ENCODE peak calls at places on chromosomes 4 and X, in nine cellular contexts. Y is lower leg skin, R is pancreas, Z is A549, I is ascending aorta, H is WTC11, N is AG04450, W is fibroblast of pulmonary artery, O is stomach. U is an unnamed sample.

GRCh38 chrX:17669458-17669857 is 67.8 kb upstream of the SCML1 start:
- DNase-seq in Z (no peak), H (no peak), Y (no peak), R (no peak), O (no peak), N (no peak), W (no peak), I (no peak), U (no peak)

GRCh38 chr4:33780952-33781655 is 2463.2 kb downstream of the ARAP2 start:
- DNase-seq in W (peak), Y (no peak), H (no peak), N (no peak), R (no peak), Z (peak), I (no peak), O (no peak), U (no peak)

GRCh38 chrX:40933132-40934078 is 151.8 kb upstream of the USP9X start:
- DNase-seq in H (no peak), N (no peak), O (no peak), W (peak), Z (peak), I (no peak), Y (peak), R (no peak), U (peak)

GRCh38 chr4:105357258-105357657 is 116.6 kb downstream of the PPA2 start:
- DNase-seq in O (no peak), R (no peak), W (no peak), Y (no peak), Z (no peak), H (no peak), N (no peak), I (no peak), U (no peak)

GRCh38 chr4:87322754-87323153 is at the start of gene HSD17B13:
- DNase-seq in N (no peak), H (no peak), Z (no peak), I (no peak), Y (no peak), W (no peak), R (no peak), O (no peak), U (no peak)

GRCh38 chr4:179328627-179329026 is 1886.4 kb upstream of the AGA start:
- DNase-seq in Y (no peak), Z (no peak), R (no peak), H (no peak), N (no peak), O (no peak), W (no peak), I (no peak), U (no peak)

GRCh38 chr4:110059556-110060191 is 138.7 kb downstream of the ELOVL6 start:
- DNase-seq in O (no peak), N (no peak), Z (peak), W (peak), H (no peak), I (no peak), R (no peak), Y (no peak), U (peak)

GRCh38 chr4:156642161-156642560 is 329.4 kb downstream of the PDGFC start:
- DNase-seq in I (no peak), H (no peak), O (no peak), R (no peak), Y (no peak), W (no peak), N (no peak), Z (no peak), U (no peak)

GRCh38 chr4:107991945-107992625 is 2.4 kb downstream of the HADH start:
- DNase-seq in N (no peak), H (no peak), O (no peak), R (no peak), Z (no peak), I (no peak), Y (no peak), W (peak), U (no peak)

GRCh38 chr4:87058272-87059073 is 123.7 kb downstream of the AFF1 start:
- DNase-seq in W (no peak), Z (peak), Y (no peak), N (no peak), I (no peak), O (no peak), H (no peak), R (no peak), U (no peak)

GRCh38 chr4:119559044-119559647 is 69.5 kb downstream of the PDE5A start:
- DNase-seq in O (no peak), R (no peak), Z (peak), I (no peak), N (no peak), Y (no peak), H (no peak), W (peak), U (peak)

GRCh38 chrX:139932901-139933796 is at the start of gene ATP11C:
- DNase-seq in Z (peak), Y (peak), N (peak), R (peak), O (peak), W (peak), H (peak), I (peak), U (peak)

GRCh38 chrX:129593137-129593536 is 53.1 kb downstream of the OCRL start:
- DNase-seq in Y (peak), I (no peak), R (no peak), W (peak), O (no peak), H (no peak), N (no peak), Z (peak), U (no peak)

GRCh38 chr4:147828361-147828760 is 96.5 kb downstream of the ARHGAP10 start:
- DNase-seq in R (no peak), I (no peak), Z (no peak), Y (no peak), W (peak), O (no peak), N (no peak), H (no peak), U (no peak)

GRCh38 chr4:53653484-53654053 is 62.3 kb upstream of the LNX1 start:
- DNase-seq in W (peak), R (peak), O (peak), I (no peak), Y (no peak), N (no peak), Z (peak), H (no peak), U (no peak)

GRCh38 chrX:149521438-149521837 is 16.3 kb upstream of the IDS start:
- DNase-seq in R (no peak), N (no peak), O (no peak), H (no peak), W (no peak), I (no peak), Y (no peak), Z (no peak), U (no peak)

GRCh38 chr4:42453612-42454011 is 56.3 kb downstream of the SHISA3 start:
- DNase-seq in O (no peak), Y (no peak), Z (no peak), N (no peak), I (no peak), H (no peak), W (no peak), R (no peak), U (no peak)

GRCh38 chr4:123479944-123480343 is 83.3 kb downstream of the SPRY1 start:
- DNase-seq in Y (no peak), H (no peak), Z (peak), W (no peak), O (no peak), R (no peak), I (no peak), N (no peak), U (no peak)

GRCh38 chr4:4430492-4431195 is 43.7 kb downstream of the NSG1 start:
- DNase-seq in H (peak), Z (peak), W (peak), I (no peak), O (no peak), Y (no peak), R (no peak), N (peak), U (peak)

GRCh38 chr4:2673157-2673556 is 83.0 kb downstream of the TNIP2 start:
- DNase-seq in N (no peak), O (no peak), I (no peak), Z (peak), R (no peak), W (peak), H (no peak), Y (no peak), U (no peak)

GRCh38 chrX:2629316-2630168 is 61.6 kb upstream of the CD99 start:
- DNase-seq in N (no peak), H (no peak), O (no peak), R (no peak), W (no peak), Z (peak), Y (no peak), I (no peak), U (no peak)

GRCh38 chrX:129233791-129234190 is 289.5 kb downstream of the SMARCA1 start:
- DNase-seq in W (no peak), Z (no peak), N (no peak), H (no peak), I (no peak), Y (no peak), R (no peak), O (no peak), U (no peak)

GRCh38 chr4:125043453-125043852 is 271.3 kb upstream of the FAT4 start:
- DNase-seq in R (no peak), H (no peak), O (no peak), W (no peak), I (no peak), Y (no peak), Z (no peak), N (no peak), U (no peak)

GRCh38 chr4:108483077-108483476 is 137.3 kb upstream of the RPL34 start:
- DNase-seq in Y (no peak), Z (no peak), O (no peak), N (no peak), W (no peak), R (no peak), I (no peak), H (no peak), U (no peak)

GRCh38 chr4:101086801-101087586 is 260.3 kb downstream of the PPP3CA start:
- DNase-seq in O (no peak), I (no peak), R (no peak), Z (peak), N (no peak), Y (no peak), H (peak), W (no peak), U (no peak)

GRCh38 chr4:26803462-26803861 is 57.2 kb upstream of the STIM2 start:
- DNase-seq in Z (no peak), I (no peak), O (no peak), N (no peak), W (no peak), R (no peak), Y (no peak), H (no peak), U (no peak)

GRCh38 chr4:102319594-102319993 is 25.7 kb downstream of the SLC39A8 start:
- DNase-seq in H (peak), Y (no peak), R (no peak), W (no peak), Z (no peak), O (no peak), I (no peak), N (no peak), U (no peak)

GRCh38 chr4:82785248-82786003 is 13.2 kb downstream of the SCD5 start:
- DNase-seq in I (no peak), N (peak), R (no peak), H (no peak), Y (no peak), Z (peak), W (peak), O (no peak), U (no peak)

GRCh38 chrX:70301716-70302115 is 11.8 kb downstream of the KIF4A start:
- DNase-seq in N (no peak), Z (no peak), I (no peak), H (no peak), O (no peak), R (no peak), W (peak), Y (no peak), U (no peak)

GRCh38 chrX:46305431-46305830 is 239.8 kb downstream of the ZNF674 start:
- DNase-seq in H (no peak), Y (no peak), O (no peak), W (no peak), R (no peak), I (no peak), N (no peak), Z (no peak), U (no peak)

GRCh38 chrX:41559662-41560061 is 112.5 kb downstream of the NYX start:
- DNase-seq in Y (peak), R (no peak), Z (no peak), I (no peak), N (peak), H (no peak), W (peak), O (no peak), U (no peak)

GRCh38 chr4:129929984-129930383 is 834.0 kb downstream of the C4orf33 start:
- DNase-seq in Z (no peak), N (no peak), O (no peak), W (no peak), Y (no peak), I (no peak), H (no peak), R (no peak), U (no peak)

GRCh38 chr4:83178029-83178428 is 63.5 kb upstream of the PLAC8 start:
- DNase-seq in Y (no peak), W (no peak), Z (no peak), I (no peak), R (no peak), N (no peak), O (no peak), H (no peak), U (peak)

GRCh38 chr4:120843840-120844527 is 78.5 kb downstream of the PRDM5 start:
- DNase-seq in Z (peak), W (no peak), O (no peak), H (peak), Y (no peak), I (no peak), N (no peak), R (peak), U (no peak)

GRCh38 chr4:37793562-37793961 is 32.9 kb upstream of the PGM2 start:
- DNase-seq in Y (no peak), W (peak), N (no peak), Z (peak), H (no peak), O (no peak), R (no peak), I (no peak), U (no peak)

GRCh38 chrX:27890611-27891010 is 82.8 kb downstream of the MAGEB10 start:
- DNase-seq in H (no peak), W (peak), I (no peak), R (no peak), O (no peak), Z (peak), N (peak), Y (no peak), U (no peak)

GRCh38 chr4:54332577-54332976 is 103.5 kb downstream of the PDGFRA start:
- DNase-seq in Y (no peak), Z (no peak), R (no peak), N (no peak), O (no peak), I (no peak), H (no peak), W (no peak), U (no peak)

GRCh38 chr4:30837131-30837539 is 117.0 kb downstream of the PCDH7 start:
- DNase-seq in Y (no peak), I (no peak), H (no peak), Z (no peak), W (peak), R (no peak), O (no peak), N (no peak), U (no peak)

DNA sequence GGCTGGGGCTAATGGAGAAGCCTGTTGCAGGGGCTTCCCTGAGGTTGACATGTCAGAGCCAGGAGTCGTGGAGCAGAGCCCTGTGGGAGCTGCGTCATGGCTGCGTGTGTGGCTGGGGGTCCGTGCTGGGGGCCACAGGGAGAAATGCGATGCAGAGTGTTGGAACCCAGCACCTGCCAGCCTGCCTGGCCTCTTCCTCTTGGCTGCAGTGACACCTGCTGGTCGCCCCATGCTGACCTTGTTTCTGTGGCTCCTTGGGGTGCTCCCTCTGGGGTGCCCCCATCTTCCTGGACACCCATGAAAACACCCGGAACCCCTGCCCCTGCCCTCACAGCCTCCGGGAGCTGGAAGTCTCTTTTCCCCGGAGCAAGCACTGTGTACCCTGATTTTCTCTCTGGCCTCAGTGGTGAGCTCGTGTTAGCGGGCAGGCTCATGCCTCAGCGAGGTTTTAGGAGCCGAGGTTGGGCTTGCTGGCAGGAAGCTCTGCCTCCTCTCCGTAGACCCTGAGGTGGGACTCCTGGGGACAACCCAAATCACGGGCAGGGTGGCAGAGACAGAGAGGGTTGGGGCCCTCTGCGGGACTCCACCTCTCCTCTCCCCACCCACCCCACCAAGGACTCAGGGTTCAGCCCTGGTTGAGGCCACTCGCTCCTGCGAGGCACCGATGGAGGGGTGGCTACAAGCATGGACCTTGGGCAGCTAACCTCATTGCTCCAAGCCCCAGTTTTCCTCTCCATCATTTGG is 103.8 kb downstream of the SORCS2 start:
- DNase-seq in N (no peak), Z (peak), O (no peak), H (peak), Y (no peak), I (no peak), W (peak), R (no peak), U (peak)
- TF ChIP-seq CTCF in N (peak), Z (peak), O (peak), H (no peak), Y (no peak), I (peak), W (peak), R (no peak), U (peak)

DNA sequence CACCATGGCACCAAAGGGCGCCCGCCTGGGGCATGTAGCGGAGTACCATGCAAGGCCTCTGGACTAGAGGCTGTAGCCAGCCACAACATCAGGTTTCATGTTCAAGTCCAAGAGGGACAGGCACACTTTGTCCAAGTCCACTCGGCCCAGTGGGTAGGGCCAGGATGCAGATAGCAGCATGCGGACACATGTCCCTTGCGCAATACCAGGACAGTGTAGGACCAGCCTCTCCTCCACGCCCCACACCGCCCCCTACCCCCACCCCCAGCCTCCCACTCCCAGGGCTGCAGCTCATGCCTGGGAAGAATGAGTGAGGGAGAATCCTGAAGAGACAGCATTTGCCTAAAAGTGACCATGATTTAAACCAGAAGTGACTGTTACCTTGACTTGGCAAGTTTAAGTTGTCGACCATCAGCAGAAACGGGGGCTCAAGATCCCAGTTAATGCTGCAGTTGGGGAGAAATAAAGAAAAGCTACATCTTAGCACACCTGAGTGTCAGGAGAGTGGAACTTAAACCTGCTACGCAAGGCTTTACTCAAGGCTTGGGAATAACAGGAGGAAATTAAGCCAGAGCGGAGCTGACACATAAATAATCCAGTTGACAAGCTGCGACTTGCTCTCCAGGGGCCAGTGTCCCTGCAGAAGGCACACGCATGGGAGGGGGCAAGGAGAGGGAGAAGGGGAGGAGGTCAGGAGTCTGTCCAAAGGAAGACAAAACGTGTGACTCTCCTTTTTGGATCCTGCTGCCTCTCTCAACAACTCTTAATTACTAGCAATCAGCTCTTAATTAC is 221.7 kb downstream of the BCOR start:
- DNase-seq in Y (no peak), W (no peak), R (no peak), O (no peak), I (no peak), Z (no peak), H (no peak), N (no peak), U (no peak)
- TF ChIP-seq CTCF in Y (no peak), W (no peak), R (no peak), O (no peak), I (no peak), Z (no peak), H (no peak), N (no peak), U (no peak)

GRCh38 chr4:48269861-48270515 is 350 bp upstream of the TEC start:
- DNase-seq in R (peak), H (peak), Y (peak), N (no peak), I (peak), Z (peak), O (peak), W (peak), U (peak)
- TF ChIP-seq CTCF in R (no peak), H (no peak), Y (no peak), N (peak), I (no peak), Z (no peak), O (no peak), W (no peak), U (peak)

DNA sequence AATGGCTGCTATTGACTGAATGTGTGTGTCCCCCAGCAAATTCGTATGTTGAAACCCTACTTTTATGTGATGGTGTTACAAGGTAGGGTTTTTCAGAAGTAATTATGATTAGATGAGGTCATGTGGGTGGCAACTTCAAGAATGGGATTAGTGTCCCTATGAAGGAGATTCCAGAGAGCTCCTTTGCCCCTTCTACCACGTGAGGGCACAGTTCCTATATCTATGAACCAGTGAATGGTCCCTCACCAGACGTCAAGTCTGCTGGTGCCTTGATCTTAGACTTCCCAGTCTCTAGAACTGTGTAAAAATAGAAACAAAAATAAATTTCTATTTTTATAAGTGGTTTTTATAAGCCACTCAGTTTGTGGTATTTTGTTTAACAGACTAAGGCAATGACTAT is 1137.6 kb upstream of the IGFBP7 start:
- DNase-seq in O (no peak), I (no peak), N (no peak), W (peak), H (peak), Y (no peak), Z (peak), R (no peak), U (no peak)
- TF ChIP-seq CTCF in O (no peak), I (no peak), N (no peak), W (no peak), H (no peak), Y (no peak), Z (peak), R (no peak), U (no peak)